ENCODE peak calls at places on chromosomes 12 and 14, in four cellular contexts. E is IMR-90, X is A549, Z is K562. J is an unnamed sample.
A peak's percentile ranks its signal among the peaks of the same experiment; 100 is the strongest.

GRCh38 chr12:78622529-78623221 is 241.9 kb upstream of the SYT1 start:
- DNase-seq in X (no peak), E (no peak), Z (no peak), J (no peak)

GRCh38 chr12:111505601-111506036 is 93.5 kb downstream of the ATXN2 start:
- DNase-seq in Z (peak; percentile 9), X (peak; percentile 40), E (no peak), J (no peak)

GRCh38 chr14:96160030-96160912 is 44.4 kb upstream of the BDKRB2 start:
- DNase-seq in Z (no peak), X (peak; percentile 37), E (no peak), J (no peak)

GRCh38 chr12:113201187-113202177 is 16.0 kb downstream of the RITA1 start:
- DNase-seq in X (no peak), E (no peak), Z (no peak), J (no peak)

GRCh38 chr14:101456246-101457159 is 104.8 kb upstream of the DIO3 start:
- DNase-seq in E (no peak), Z (no peak), X (no peak), J (no peak)

GRCh38 chr14:34051966-34052657 is 101.2 kb upstream of the EGLN3 start:
- DNase-seq in E (no peak), Z (no peak), X (peak; percentile 89), J (peak; percentile 95)

GRCh38 chr12:20629414-20630156 is 65.5 kb upstream of the SLCO1C1 start:
- DNase-seq in E (peak; percentile 21), Z (no peak), X (peak; percentile 89), J (peak; percentile 84)

GRCh38 chr14:31271648-31272047 is 64.1 kb upstream of the HECTD1 start:
- DNase-seq in X (no peak), Z (no peak), E (no peak), J (no peak)

GRCh38 chr12:88388566-88389269 is 191.6 kb downstream of the KITLG start:
- DNase-seq in X (no peak), Z (no peak), E (peak; percentile 47), J (no peak)

GRCh38 chr12:26091837-26092236 is 33.0 kb downstream of the BHLHE41 start:
- DNase-seq in Z (no peak), E (no peak), X (no peak), J (no peak)

GRCh38 chr14:101365329-101366158 is 195.8 kb upstream of the DIO3 start:
- DNase-seq in X (no peak), E (no peak), Z (no peak), J (no peak)

GRCh38 chr12:123145211-123145610 is 5.7 kb downstream of the PITPNM2 start:
- DNase-seq in X (no peak), Z (peak; percentile 41), E (no peak), J (no peak)

GRCh38 chr14:55605793-55606192 is 25.8 kb downstream of the KTN1 start:
- DNase-seq in X (peak; percentile 28), Z (no peak), E (no peak), J (peak; percentile 62)

GRCh38 chr14:100591453-100592371 is 4.5 kb upstream of the BEGAIN start:
- DNase-seq in X (no peak), E (no peak), Z (no peak), J (no peak)

GRCh38 chr14:63551338-63551737 is 8.2 kb upstream of the PPP2R5E start:
- DNase-seq in E (peak; percentile 69), Z (no peak), X (no peak), J (no peak)

GRCh38 chr12:100753837-100754236 is 40.7 kb upstream of the ANO4 start:
- DNase-seq in Z (no peak), X (no peak), E (peak; percentile 11), J (no peak)

GRCh38 chr12:54935235-54935951 is 49.2 kb downstream of the TESPA1 start:
- DNase-seq in E (peak; percentile 91), X (peak; percentile 84), Z (peak; percentile 68), J (peak; percentile 2)

GRCh38 chr12:28104893-28105864 is 85.1 kb upstream of the CCDC91 start:
- DNase-seq in Z (no peak), E (no peak), X (no peak), J (no peak)

GRCh38 chr14:79515158-79515557 is 696.1 kb downstream of the DIO2 start:
- DNase-seq in Z (no peak), X (peak; percentile 34), E (no peak), J (no peak)

GRCh38 chr12:546920-547845 is 87.4 kb downstream of the B4GALNT3 start:
- DNase-seq in E (peak; percentile 26), X (peak; percentile 74), Z (peak; percentile 80), J (peak; percentile 33)

GRCh38 chr14:71130491-71131179 is 223.4 kb downstream of the PCNX1 start:
- DNase-seq in Z (peak; percentile 76), E (peak; percentile 88), X (no peak), J (no peak)

GRCh38 chr14:49895480-49895879 is 2.6 kb downstream of the ARF6 start:
- DNase-seq in Z (no peak), E (no peak), X (no peak), J (no peak)

GRCh38 chr12:57829025-57829777 is 10.7 kb upstream of the AVIL start:
- DNase-seq in Z (no peak), X (no peak), E (no peak), J (no peak)

GRCh38 chr14:23252420-23253333 is 14.9 kb downstream of the RNF212B start:
- DNase-seq in Z (no peak), E (no peak), X (no peak), J (no peak)

GRCh38 chr14:36020120-36021029 is 156.1 kb downstream of the PTCSC3 start:
- DNase-seq in X (no peak), Z (no peak), E (no peak), J (no peak)

GRCh38 chr14:56797569-56798446 is 12.5 kb downstream of the OTX2 start:
- DNase-seq in X (no peak), Z (no peak), E (no peak), J (no peak)

GRCh38 chr12:1022032-1022970 is 31.3 kb downstream of the ERC1 start:
- DNase-seq in Z (no peak), E (no peak), X (no peak), J (no peak)

GRCh38 chr14:102507026-102507860 is 2.3 kb downstream of the ANKRD9 start:
- DNase-seq in X (no peak), E (no peak), Z (no peak), J (no peak)
- TF ChIP-seq MAZ in X (no peak), E (no peak), Z (no peak), J (no peak)

DNA sequence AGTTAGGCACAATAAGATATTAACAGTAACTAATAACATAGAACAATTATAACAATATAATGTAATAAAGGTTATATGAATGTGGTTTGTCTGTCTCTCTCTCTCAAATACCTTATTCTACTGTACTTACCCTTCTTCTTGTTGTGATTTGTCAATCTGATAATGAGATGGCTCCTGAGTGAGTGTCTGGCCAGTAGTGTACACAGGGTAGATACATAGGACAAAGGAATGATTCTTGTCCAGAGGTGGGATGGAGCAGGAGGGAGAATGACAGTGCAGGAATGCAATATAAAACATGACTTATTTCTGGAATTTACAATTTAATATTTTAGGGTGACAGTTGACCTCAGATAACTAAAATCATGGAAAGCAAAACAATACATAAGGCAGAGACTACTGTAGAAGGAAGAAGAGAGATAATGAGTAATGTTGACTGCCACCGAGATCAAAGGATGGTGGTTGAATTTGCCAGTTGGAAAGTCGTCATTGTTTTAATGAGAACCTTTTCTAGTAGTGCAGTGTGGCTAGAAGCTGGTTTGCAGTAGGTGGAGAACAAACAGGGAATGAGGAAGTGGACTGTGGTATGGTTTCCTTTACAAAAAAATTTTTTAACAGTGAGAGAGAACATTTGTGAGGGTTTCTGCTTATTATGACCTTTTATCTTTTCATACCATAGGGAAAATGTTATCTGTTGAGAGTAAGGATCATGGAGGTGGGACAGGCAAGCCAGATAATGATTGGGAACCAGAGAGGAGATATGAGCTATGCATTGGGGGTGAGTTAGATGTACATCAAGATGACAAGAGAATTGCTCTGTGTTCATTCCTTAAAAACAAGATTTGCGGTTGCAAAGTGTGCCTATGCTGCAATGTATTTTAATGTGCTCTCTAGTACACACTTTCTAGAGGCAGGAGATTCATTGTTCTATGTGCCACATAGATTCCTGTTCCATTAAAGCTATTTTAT is 458.3 kb downstream of the BTG1 start:
- DNase-seq in E (no peak), Z (no peak), X (peak; percentile 40), J (no peak)
- TF ChIP-seq MAZ in E (no peak), Z (no peak), X (no peak), J (no peak)

GRCh38 chr14:38098074-38098846 is 109.4 kb upstream of the SSTR1 start:
- DNase-seq in X (no peak), E (peak; percentile 95), Z (no peak), J (no peak)
- TF ChIP-seq MAZ in X (no peak), E (no peak), Z (no peak), J (no peak)

DNA sequence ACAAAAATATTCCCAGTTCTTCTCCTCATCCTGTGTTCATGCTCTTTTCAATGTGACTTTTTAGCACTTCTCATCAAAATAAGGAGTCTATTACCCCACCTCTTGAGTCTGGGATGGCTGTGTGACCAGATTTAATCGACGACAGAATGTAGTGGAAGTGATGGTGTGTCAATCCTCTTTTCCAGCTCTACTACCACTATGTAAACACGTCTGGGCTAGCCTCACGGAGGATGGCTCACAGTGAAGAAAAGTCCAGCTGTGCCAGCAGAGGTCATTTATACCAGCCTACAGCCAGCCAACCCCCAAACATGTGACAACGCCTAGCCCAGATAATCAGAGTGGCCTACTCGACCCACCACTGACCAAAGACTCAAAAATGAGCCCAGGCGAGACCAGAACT is 37.3 kb upstream of the FGF6 start:
- DNase-seq in Z (no peak), E (no peak), X (no peak), J (no peak)
- TF ChIP-seq MAZ in Z (no peak), E (no peak), X (no peak), J (no peak)

GRCh38 chr12:52090291-52090690 is 10.8 kb downstream of the SMIM41 start:
- DNase-seq in X (no peak), E (no peak), Z (no peak), J (no peak)
- TF ChIP-seq MAZ in X (no peak), E (no peak), Z (no peak), J (no peak)

GRCh38 chr12:120142231-120142877 is 25.8 kb upstream of the RAB35 start:
- DNase-seq in E (peak; percentile 46), X (no peak), Z (no peak), J (no peak)

GRCh38 chr12:120145164-120145563 is 28.6 kb upstream of the RAB35 start:
- DNase-seq in E (no peak), X (no peak), Z (no peak), J (no peak)

GRCh38 chr12:120150919-120151525 is 34.5 kb upstream of the RAB35 start:
- DNase-seq in X (no peak), E (no peak), Z (no peak), J (no peak)

GRCh38 chr12:120144215-120144614 is 27.7 kb upstream of the RAB35 start:
- DNase-seq in E (no peak), X (no peak), Z (no peak), J (no peak)

DNA sequence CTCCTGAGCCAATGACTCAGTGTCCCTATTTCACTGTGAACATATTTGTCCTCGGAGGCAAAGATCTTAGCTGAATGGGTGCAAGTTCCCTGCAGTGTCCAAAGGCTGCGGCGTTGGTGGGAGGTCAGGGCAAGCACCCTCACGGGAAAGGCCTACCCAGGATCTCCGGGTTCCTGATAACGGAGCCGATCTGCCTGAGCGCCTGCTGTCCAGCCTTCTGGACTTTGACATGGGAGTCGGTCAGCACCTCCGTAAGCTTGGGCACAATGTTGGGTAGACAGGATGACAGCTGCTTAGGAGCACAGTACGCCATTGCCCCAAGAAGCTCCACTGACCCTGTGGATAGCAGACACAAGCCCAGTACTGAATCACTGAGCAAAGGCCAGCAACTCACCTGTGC is 31.5 kb upstream of the RAB35 start:
- DNase-seq in E (no peak), Z (no peak), X (no peak), J (no peak)
- TF ChIP-seq MAZ in E (no peak), Z (no peak), X (no peak), J (no peak)